ENCODE peak calls at places on chromosomes 7 and 10, in four cellular contexts. One of them, this sample, is unnamed.

GRCh38 chr10:132844069-132844809 is 58.3 kb upstream of the NKX6-2 start:
- DNase-seq in WTC11: no peak
- DNase-seq in HepG2: no peak
- DNase-seq in K562: no peak
- DNase-seq in this sample: no peak

GRCh38 chr7:17546206-17546998 is 247.9 kb downstream of the AHR start:
- DNase-seq in WTC11: no peak
- DNase-seq in HepG2: no peak
- DNase-seq in K562: no peak
- DNase-seq in this sample: no peak

GRCh38 chr7:93799750-93800357 is 90.7 kb downstream of the TFPI2 start:
- DNase-seq in WTC11: no peak
- DNase-seq in HepG2: no peak
- DNase-seq in K562: peak; percentile 14
- DNase-seq in this sample: no peak

GRCh38 chr10:123649672-123650071 is 16.5 kb upstream of the GPR26 start:
- DNase-seq in WTC11: no peak
- DNase-seq in HepG2: no peak
- DNase-seq in K562: no peak
- DNase-seq in this sample: no peak

GRCh38 chr7:134920026-134920758 is 66.1 kb upstream of the AGBL3 start:
- DNase-seq in WTC11: no peak
- DNase-seq in HepG2: no peak
- DNase-seq in K562: no peak
- DNase-seq in this sample: no peak

GRCh38 chr10:110163192-110163773 is 44.1 kb upstream of the MXI1 start:
- DNase-seq in WTC11: no peak
- DNase-seq in HepG2: no peak
- DNase-seq in K562: no peak
- DNase-seq in this sample: no peak

GRCh38 chr10:71613303-71613777 is 106.2 kb downstream of the C10orf105 start:
- DNase-seq in WTC11: no peak
- DNase-seq in HepG2: no peak
- DNase-seq in K562: peak; percentile 68
- DNase-seq in this sample: no peak

GRCh38 chr10:118057351-118057750 is 10.6 kb upstream of the RAB11FIP2 start:
- DNase-seq in WTC11: no peak
- DNase-seq in HepG2: no peak
- DNase-seq in K562: no peak
- DNase-seq in this sample: no peak

GRCh38 chr10:102917314-102917961 is 656 bp upstream of the CNNM2 start:
- DNase-seq in WTC11: peak; percentile 89
- DNase-seq in HepG2: peak; percentile 46
- DNase-seq in K562: peak; percentile 56
- DNase-seq in this sample: no peak

GRCh38 chr10:84683550-84683949 is 355.2 kb downstream of the CCSER2 start:
- DNase-seq in WTC11: no peak
- DNase-seq in HepG2: no peak
- DNase-seq in K562: no peak
- DNase-seq in this sample: no peak

GRCh38 chr10:22429146-22429545 is 83.8 kb downstream of the SPAG6 start:
- DNase-seq in WTC11: no peak
- DNase-seq in HepG2: no peak
- DNase-seq in K562: no peak
- DNase-seq in this sample: no peak

GRCh38 chr7:45681596-45682357 is 107.6 kb downstream of the ADCY1 start:
- DNase-seq in WTC11: peak; percentile 10
- DNase-seq in HepG2: no peak
- DNase-seq in K562: no peak
- DNase-seq in this sample: no peak

GRCh38 chr10:11750420-11750819 is 8.2 kb downstream of the ECHDC3 start:
- DNase-seq in WTC11: no peak
- DNase-seq in HepG2: no peak
- DNase-seq in K562: no peak
- DNase-seq in this sample: no peak

GRCh38 chr10:108450280-108450679 is 1285.8 kb upstream of the SORCS1 start:
- DNase-seq in WTC11: no peak
- DNase-seq in HepG2: no peak
- DNase-seq in K562: no peak
- DNase-seq in this sample: no peak

GRCh38 chr10:103451091-103451801 is 924 bp downstream of the CALHM2 start:
- DNase-seq in WTC11: no peak
- DNase-seq in HepG2: no peak
- DNase-seq in K562: peak; percentile 48
- DNase-seq in this sample: no peak

GRCh38 chr7:114212753-114213439 is 201.7 kb upstream of the FOXP2 start:
- DNase-seq in WTC11: no peak
- DNase-seq in HepG2: no peak
- DNase-seq in K562: no peak
- DNase-seq in this sample: no peak

GRCh38 chr7:135160858-135161653 is 9.5 kb downstream of the CYREN start:
- DNase-seq in WTC11: no peak
- DNase-seq in HepG2: no peak
- DNase-seq in K562: peak; percentile 51
- DNase-seq in this sample: no peak

GRCh38 chr7:149774237-149775175 is 1.1 kb upstream of the ZNF467 start:
- DNase-seq in WTC11: no peak
- DNase-seq in HepG2: no peak
- DNase-seq in K562: no peak
- DNase-seq in this sample: no peak

GRCh38 chr10:124053971-124054370 is 39.4 kb downstream of the CHST15 start:
- DNase-seq in WTC11: no peak
- DNase-seq in HepG2: no peak
- DNase-seq in K562: no peak
- DNase-seq in this sample: no peak

GRCh38 chr10:110910138-110910537 is 8.8 kb downstream of the BBIP1 start:
- DNase-seq in WTC11: no peak
- DNase-seq in HepG2: no peak
- DNase-seq in K562: no peak
- DNase-seq in this sample: no peak

GRCh38 chr7:34928560-34928959 is 108.7 kb downstream of the DPY19L1 start:
- DNase-seq in WTC11: no peak
- DNase-seq in HepG2: no peak
- DNase-seq in K562: no peak
- DNase-seq in this sample: no peak

GRCh38 chr7:43658718-43659548 is 70.4 kb downstream of the COA1 start:
- DNase-seq in WTC11: no peak
- DNase-seq in HepG2: peak; percentile 81
- DNase-seq in K562: no peak
- DNase-seq in this sample: no peak
- TF ChIP-seq CREM in WTC11: no peak
- TF ChIP-seq CREM in HepG2: peak; percentile 27
- TF ChIP-seq CREM in K562: no peak
- TF ChIP-seq CREM in this sample: peak; percentile 63

DNA sequence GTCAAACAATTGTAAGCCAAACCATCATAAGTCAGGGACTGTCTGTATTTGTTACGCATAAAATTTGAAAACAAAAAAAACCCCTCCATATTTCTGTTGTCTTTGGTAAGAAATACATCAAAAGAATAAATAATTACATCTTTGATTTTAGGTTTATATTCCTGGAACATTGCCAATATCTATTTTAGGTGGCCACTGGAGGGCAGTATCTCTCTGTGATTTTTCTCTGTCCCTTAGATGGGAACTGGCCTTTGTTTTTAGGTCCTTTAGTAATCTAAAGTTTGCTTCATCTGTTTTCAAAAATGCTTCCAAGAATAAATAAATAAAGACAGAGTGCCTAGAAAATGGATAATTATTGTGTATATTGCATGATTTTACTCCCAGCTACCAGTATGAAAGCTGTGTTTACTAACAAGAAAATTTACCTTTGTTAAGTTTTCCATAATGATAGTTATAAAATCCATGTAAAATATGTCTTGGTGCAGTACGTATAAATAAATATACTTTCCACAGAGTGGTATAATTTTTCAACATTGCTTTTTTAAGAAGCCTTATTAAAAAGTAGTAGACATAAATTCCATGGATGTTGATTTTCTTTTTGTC is 64.2 kb downstream of the PHYHIPL start:
- DNase-seq in WTC11: no peak
- DNase-seq in HepG2: peak; percentile 25
- DNase-seq in K562: peak; percentile 25
- DNase-seq in this sample: no peak
- TF ChIP-seq CREM in WTC11: no peak
- TF ChIP-seq CREM in HepG2: no peak
- TF ChIP-seq CREM in K562: no peak
- TF ChIP-seq CREM in this sample: no peak

GRCh38 chr10:50932113-50932512 is 46.7 kb upstream of the A1CF start:
- DNase-seq in WTC11: no peak
- DNase-seq in HepG2: no peak
- DNase-seq in K562: no peak
- DNase-seq in this sample: no peak
- TF ChIP-seq CREM in WTC11: no peak
- TF ChIP-seq CREM in HepG2: no peak
- TF ChIP-seq CREM in K562: no peak
- TF ChIP-seq CREM in this sample: no peak

DNA sequence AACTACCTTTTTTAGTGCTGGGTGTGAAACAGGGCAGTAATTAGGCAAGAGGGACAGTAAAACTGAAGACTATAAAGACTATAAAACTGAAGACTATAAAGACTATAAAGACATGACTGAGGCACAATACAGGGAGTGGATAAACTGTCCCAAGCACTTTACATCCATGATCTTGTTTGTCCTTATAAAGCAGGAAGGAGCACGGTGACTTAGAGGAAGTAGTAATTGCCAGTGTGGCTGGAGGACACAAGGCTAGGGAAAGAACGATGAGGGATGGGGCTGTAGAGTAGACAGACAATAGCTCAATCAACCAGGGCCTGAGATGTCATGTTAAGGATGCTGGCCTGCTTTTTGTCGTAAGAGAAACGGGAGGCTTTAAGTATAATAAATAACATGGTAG is 26.0 kb downstream of the DNAJC12 start:
- DNase-seq in WTC11: no peak
- DNase-seq in HepG2: no peak
- DNase-seq in K562: no peak
- DNase-seq in this sample: no peak
- TF ChIP-seq CREM in WTC11: no peak
- TF ChIP-seq CREM in HepG2: no peak
- TF ChIP-seq CREM in K562: no peak
- TF ChIP-seq CREM in this sample: no peak

DNA sequence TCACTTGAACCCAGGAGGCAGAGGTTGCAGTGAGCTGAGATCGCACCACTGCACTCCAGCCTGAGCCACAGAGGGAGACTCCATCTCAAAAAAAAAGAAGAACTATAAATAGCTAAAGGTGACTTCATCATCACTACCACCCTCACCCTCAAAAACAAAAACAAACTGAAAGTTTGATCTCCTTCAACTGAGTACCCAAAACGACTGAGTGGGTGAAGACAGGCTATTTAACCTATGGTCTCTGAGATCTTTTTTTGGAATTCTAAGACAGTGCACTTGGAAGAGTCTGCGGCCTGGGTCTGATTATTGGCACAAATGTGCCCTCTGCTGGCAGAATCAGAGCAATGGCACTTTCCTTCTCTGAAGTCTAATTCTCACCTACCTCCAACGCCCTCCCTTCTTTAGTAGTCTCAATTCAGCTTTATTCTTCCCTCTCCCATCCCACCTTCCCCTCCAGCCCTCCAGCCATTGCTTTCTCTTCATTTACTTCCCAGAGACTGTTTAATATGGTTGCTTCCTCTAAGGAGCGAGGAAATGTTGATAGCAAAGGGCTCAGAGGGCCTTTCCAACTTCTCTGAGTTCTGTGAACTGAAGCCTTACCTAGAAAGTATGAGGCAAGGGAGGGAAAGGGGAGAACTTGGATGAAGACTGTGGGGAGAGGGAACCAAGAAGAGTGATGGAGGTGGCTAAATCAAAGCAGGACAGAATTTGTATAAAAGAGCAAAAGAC is 2.9 kb upstream of the MYOZ1 start:
- DNase-seq in WTC11: peak; percentile 57
- DNase-seq in HepG2: peak; percentile 50
- DNase-seq in K562: peak; percentile 79
- DNase-seq in this sample: peak; percentile 53
- TF ChIP-seq CREM in WTC11: no peak
- TF ChIP-seq CREM in HepG2: no peak
- TF ChIP-seq CREM in K562: no peak
- TF ChIP-seq CREM in this sample: no peak